ENCODE peak calls at places on chromosomes 2 and 18, in seven cellular contexts. One of them, this sample, is unnamed.

GRCh38 chr18:62128157-62128556 is 58.7 kb downstream of the PIGN start:
- DNase-seq in activated CD8-positive, alpha-beta memory T cell treated with anti-CD3 and anti-CD28 coated beads for 48 hours: no peak
- DNase-seq in Daoy: peak; percentile 12
- DNase-seq in heart left ventricle: no peak
- DNase-seq in central memory CD8-positive, alpha-beta T cell: no peak
- DNase-seq in AG04450: peak; percentile 11
- DNase-seq in stimulated activated naive B cell treated with anti-CD40 and anti-IgM and Interleukin-4, amounts not matched to agents 10 μg/mL and 1 μg/mL and 100 μg/mL, for 72 hours: no peak
- DNase-seq in this sample: no peak

GRCh38 chr2:38178142-38178541 is 102.2 kb upstream of the CYP1B1 start:
- DNase-seq in Daoy: no peak
- DNase-seq in heart left ventricle: no peak
- DNase-seq in stimulated activated naive B cell treated with anti-CD40 and anti-IgM and Interleukin-4, amounts not matched to agents 10 μg/mL and 1 μg/mL and 100 μg/mL, for 72 hours: no peak
- DNase-seq in central memory CD8-positive, alpha-beta T cell: no peak
- DNase-seq in AG04450: no peak
- DNase-seq in activated CD8-positive, alpha-beta memory T cell treated with anti-CD3 and anti-CD28 coated beads for 48 hours: no peak
- DNase-seq in this sample: no peak

GRCh38 chr2:156436477-156437085 is 402 bp downstream of the GPD2 start:
- DNase-seq in activated CD8-positive, alpha-beta memory T cell treated with anti-CD3 and anti-CD28 coated beads for 48 hours: no peak
- DNase-seq in stimulated activated naive B cell treated with anti-CD40 and anti-IgM and Interleukin-4, amounts not matched to agents 10 μg/mL and 1 μg/mL and 100 μg/mL, for 72 hours: no peak
- DNase-seq in Daoy: peak; percentile 24
- DNase-seq in central memory CD8-positive, alpha-beta T cell: peak; percentile 14
- DNase-seq in heart left ventricle: peak; percentile 13
- DNase-seq in AG04450: no peak
- DNase-seq in this sample: no peak

GRCh38 chr18:24200899-24201298 is 62.0 kb downstream of the CABYR start:
- DNase-seq in Daoy: no peak
- DNase-seq in stimulated activated naive B cell treated with anti-CD40 and anti-IgM and Interleukin-4, amounts not matched to agents 10 μg/mL and 1 μg/mL and 100 μg/mL, for 72 hours: no peak
- DNase-seq in AG04450: no peak
- DNase-seq in central memory CD8-positive, alpha-beta T cell: no peak
- DNase-seq in activated CD8-positive, alpha-beta memory T cell treated with anti-CD3 and anti-CD28 coated beads for 48 hours: no peak
- DNase-seq in heart left ventricle: no peak
- DNase-seq in this sample: no peak

GRCh38 chr2:196130039-196130825 is 41.1 kb downstream of the STK17B start:
- DNase-seq in central memory CD8-positive, alpha-beta T cell: no peak
- DNase-seq in stimulated activated naive B cell treated with anti-CD40 and anti-IgM and Interleukin-4, amounts not matched to agents 10 μg/mL and 1 μg/mL and 100 μg/mL, for 72 hours: no peak
- DNase-seq in AG04450: no peak
- DNase-seq in heart left ventricle: no peak
- DNase-seq in activated CD8-positive, alpha-beta memory T cell treated with anti-CD3 and anti-CD28 coated beads for 48 hours: no peak
- DNase-seq in Daoy: no peak
- DNase-seq in this sample: no peak

GRCh38 chr2:171841996-171842395 is 52.0 kb downstream of the SLC25A12 start:
- DNase-seq in stimulated activated naive B cell treated with anti-CD40 and anti-IgM and Interleukin-4, amounts not matched to agents 10 μg/mL and 1 μg/mL and 100 μg/mL, for 72 hours: no peak
- DNase-seq in activated CD8-positive, alpha-beta memory T cell treated with anti-CD3 and anti-CD28 coated beads for 48 hours: no peak
- DNase-seq in central memory CD8-positive, alpha-beta T cell: no peak
- DNase-seq in AG04450: no peak
- DNase-seq in heart left ventricle: no peak
- DNase-seq in Daoy: no peak
- DNase-seq in this sample: no peak

GRCh38 chr2:96391828-96392200 is 56.2 kb downstream of the NCAPH start:
- DNase-seq in activated CD8-positive, alpha-beta memory T cell treated with anti-CD3 and anti-CD28 coated beads for 48 hours: no peak
- DNase-seq in Daoy: no peak
- DNase-seq in AG04450: no peak
- DNase-seq in heart left ventricle: no peak
- DNase-seq in stimulated activated naive B cell treated with anti-CD40 and anti-IgM and Interleukin-4, amounts not matched to agents 10 μg/mL and 1 μg/mL and 100 μg/mL, for 72 hours: no peak
- DNase-seq in central memory CD8-positive, alpha-beta T cell: no peak
- DNase-seq in this sample: no peak

GRCh38 chr2:164706522-164706921 is 85.2 kb upstream of the GRB14 start:
- DNase-seq in stimulated activated naive B cell treated with anti-CD40 and anti-IgM and Interleukin-4, amounts not matched to agents 10 μg/mL and 1 μg/mL and 100 μg/mL, for 72 hours: no peak
- DNase-seq in central memory CD8-positive, alpha-beta T cell: no peak
- DNase-seq in heart left ventricle: no peak
- DNase-seq in activated CD8-positive, alpha-beta memory T cell treated with anti-CD3 and anti-CD28 coated beads for 48 hours: no peak
- DNase-seq in AG04450: no peak
- DNase-seq in Daoy: peak; percentile 46
- DNase-seq in this sample: peak; percentile 41

GRCh38 chr2:15941970-15942710 is 1.8 kb downstream of the MYCN start:
- DNase-seq in activated CD8-positive, alpha-beta memory T cell treated with anti-CD3 and anti-CD28 coated beads for 48 hours: no peak
- DNase-seq in Daoy: peak; percentile 39
- DNase-seq in heart left ventricle: peak; percentile 31
- DNase-seq in stimulated activated naive B cell treated with anti-CD40 and anti-IgM and Interleukin-4, amounts not matched to agents 10 μg/mL and 1 μg/mL and 100 μg/mL, for 72 hours: no peak
- DNase-seq in AG04450: no peak
- DNase-seq in central memory CD8-positive, alpha-beta T cell: no peak
- DNase-seq in this sample: no peak

GRCh38 chr2:239236043-239236807 is 164.6 kb downstream of the HDAC4 start:
- DNase-seq in central memory CD8-positive, alpha-beta T cell: no peak
- DNase-seq in activated CD8-positive, alpha-beta memory T cell treated with anti-CD3 and anti-CD28 coated beads for 48 hours: no peak
- DNase-seq in Daoy: no peak
- DNase-seq in AG04450: no peak
- DNase-seq in stimulated activated naive B cell treated with anti-CD40 and anti-IgM and Interleukin-4, amounts not matched to agents 10 μg/mL and 1 μg/mL and 100 μg/mL, for 72 hours: no peak
- DNase-seq in heart left ventricle: no peak
- DNase-seq in this sample: no peak

GRCh38 chr18:55419132-55419938 is 168.7 kb downstream of the TCF4 start:
- DNase-seq in heart left ventricle: no peak
- DNase-seq in activated CD8-positive, alpha-beta memory T cell treated with anti-CD3 and anti-CD28 coated beads for 48 hours: no peak
- DNase-seq in central memory CD8-positive, alpha-beta T cell: no peak
- DNase-seq in Daoy: no peak
- DNase-seq in stimulated activated naive B cell treated with anti-CD40 and anti-IgM and Interleukin-4, amounts not matched to agents 10 μg/mL and 1 μg/mL and 100 μg/mL, for 72 hours: no peak
- DNase-seq in AG04450: no peak
- DNase-seq in this sample: no peak

GRCh38 chr2:207901401-207901800 is 123.9 kb downstream of the PLEKHM3 start:
- DNase-seq in heart left ventricle: no peak
- DNase-seq in central memory CD8-positive, alpha-beta T cell: no peak
- DNase-seq in Daoy: no peak
- DNase-seq in stimulated activated naive B cell treated with anti-CD40 and anti-IgM and Interleukin-4, amounts not matched to agents 10 μg/mL and 1 μg/mL and 100 μg/mL, for 72 hours: no peak
- DNase-seq in activated CD8-positive, alpha-beta memory T cell treated with anti-CD3 and anti-CD28 coated beads for 48 hours: no peak
- DNase-seq in AG04450: no peak
- DNase-seq in this sample: no peak